ENCODE peak calls at places on chromosomes 1 and 21, in seven cellular contexts. A, Y, N, L, W, E and Z are unnamed samples.
A peak's percentile ranks its signal among the peaks of the same experiment; 100 is the strongest.

GRCh38 chr1:16392740-16393139 is 25.7 kb downstream of the SZRD1 start:
- DNase-seq in A (no peak), Y (no peak), N (no peak), L (no peak), W (no peak), E (no peak), Z (peak; percentile 38)

GRCh38 chr1:213070399-213070798 is 19.4 kb downstream of the RPS6KC1 start:
- DNase-seq in A (no peak), Y (no peak), N (no peak), L (peak; percentile 85), W (no peak), E (no peak), Z (peak; percentile 86)

GRCh38 chr1:99943238-99943794 is 26.5 kb upstream of the SLC35A3 start:
- DNase-seq in A (no peak), Y (peak; percentile 70), N (no peak), L (peak; percentile 28), W (no peak), E (no peak), Z (peak; percentile 38)

GRCh38 chr1:201759194-201759814 is 69.7 kb upstream of the IPO9 start:
- DNase-seq in A (no peak), Y (no peak), N (no peak), L (peak; percentile 71), W (peak; percentile 61), E (no peak), Z (peak; percentile 59)

GRCh38 chr1:175757381-175758015 is 14.1 kb upstream of the TNR start:
- DNase-seq in A (peak; percentile 85), Y (peak; percentile 69), N (peak; percentile 43), L (peak; percentile 24), W (peak; percentile 67), E (peak; percentile 81), Z (no peak)

GRCh38 chr1:88867743-88868521 is 23.4 kb downstream of the GTF2B start:
- DNase-seq in A (no peak), Y (no peak), N (no peak), L (peak; percentile 79), W (peak; percentile 41), E (no peak), Z (peak; percentile 97)

GRCh38 chr1:156795374-156795733 is 21.3 kb downstream of the SH2D2A start:
- DNase-seq in A (no peak), Y (no peak), N (no peak), L (no peak), W (no peak), E (no peak), Z (no peak)

GRCh38 chr1:22517936-22518335 is 45.4 kb upstream of the EPHA8 start:
- DNase-seq in A (no peak), Y (no peak), N (no peak), L (no peak), W (no peak), E (no peak), Z (peak; percentile 34)

GRCh38 chr21:15617968-15618367 is 111.8 kb upstream of the USP25 start:
- DNase-seq in A (no peak), Y (peak; percentile 25), N (peak; percentile 41), L (peak; percentile 54), W (no peak), E (no peak), Z (peak; percentile 21)

GRCh38 chr1:26195805-26196204 is 5.4 kb downstream of the CATSPER4 start:
- DNase-seq in A (no peak), Y (no peak), N (no peak), L (no peak), W (no peak), E (no peak), Z (no peak)

GRCh38 chr1:61220531-61220930 is 138.2 kb downstream of the NFIA start:
- DNase-seq in A (no peak), Y (no peak), N (no peak), L (no peak), W (no peak), E (no peak), Z (no peak)

GRCh38 chr1:115198938-115199337 is 109.6 kb upstream of the TSPAN2 start:
- DNase-seq in A (no peak), Y (no peak), N (no peak), L (no peak), W (no peak), E (no peak), Z (peak; percentile 63)

GRCh38 chr1:57831624-57832023 is 407.8 kb upstream of the DAB1 start:
- DNase-seq in A (no peak), Y (no peak), N (no peak), L (no peak), W (peak; percentile 63), E (no peak), Z (no peak)

GRCh38 chr1:35894183-35894582 is 11.2 kb downstream of the AGO1 start:
- DNase-seq in A (no peak), Y (peak; percentile 63), N (no peak), L (peak; percentile 41), W (peak; percentile 51), E (no peak), Z (peak; percentile 52)

GRCh38 chr1:163450986-163451385 is 129.2 kb downstream of the NUF2 start:
- DNase-seq in A (no peak), Y (no peak), N (no peak), L (no peak), W (no peak), E (no peak), Z (no peak)

GRCh38 chr1:236622407-236622806 is 18.1 kb upstream of the HEATR1 start:
- DNase-seq in A (no peak), Y (no peak), N (no peak), L (no peak), W (no peak), E (no peak), Z (no peak)

GRCh38 chr1:236623371-236624166 is 19.3 kb upstream of the HEATR1 start:
- DNase-seq in A (no peak), Y (no peak), N (no peak), L (peak; percentile 6), W (no peak), E (no peak), Z (no peak)

DNA sequence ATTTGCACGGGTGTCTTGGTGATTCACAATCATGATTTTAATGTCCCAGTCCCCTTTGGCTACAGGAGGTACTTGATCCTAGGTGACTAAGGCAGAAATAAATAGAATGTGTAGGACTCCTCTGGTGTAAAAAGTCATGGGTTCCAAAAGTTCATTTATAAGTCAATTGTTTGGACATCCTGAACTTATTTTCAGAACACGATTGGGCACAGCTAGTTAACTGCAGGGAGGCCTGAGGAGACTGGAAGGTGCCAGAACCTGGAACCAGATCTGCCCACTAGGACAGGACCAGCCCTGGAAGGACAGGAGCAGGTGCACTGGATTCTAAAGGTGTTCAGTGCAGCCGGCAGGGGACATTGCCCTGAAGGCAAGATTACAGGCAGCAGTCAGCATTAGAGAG is 23.4 kb upstream of the HEATR1 start:
- DNase-seq in A (no peak), Y (no peak), N (no peak), L (no peak), W (no peak), E (no peak), Z (no peak)
- H2BK120ac ChIP-seq in A (no peak overlapping the region), Y (no peak overlapping the region), N (no peak overlapping the region), L (no peak overlapping the region), W (no peak overlapping the region), E (no peak overlapping the region), Z (no peak overlapping the region)

GRCh38 chr1:179187708-179188471 is 41.6 kb downstream of the ABL2 start:
- DNase-seq in A (no peak), Y (no peak), N (no peak), L (no peak), W (no peak), E (no peak), Z (peak; percentile 22)

GRCh38 chr1:179190861-179191260 is 38.6 kb downstream of the ABL2 start:
- DNase-seq in A (no peak), Y (peak; percentile 59), N (no peak), L (peak; percentile 19), W (peak; percentile 25), E (no peak), Z (no peak)

GRCh38 chr1:179184403-179184802 is 45.1 kb downstream of the ABL2 start:
- DNase-seq in A (no peak), Y (no peak), N (no peak), L (no peak), W (no peak), E (no peak), Z (no peak)

GRCh38 chr1:179183857-179184256 is 45.6 kb downstream of the ABL2 start:
- DNase-seq in A (no peak), Y (no peak), N (no peak), L (no peak), W (no peak), E (no peak), Z (no peak)

DNA sequence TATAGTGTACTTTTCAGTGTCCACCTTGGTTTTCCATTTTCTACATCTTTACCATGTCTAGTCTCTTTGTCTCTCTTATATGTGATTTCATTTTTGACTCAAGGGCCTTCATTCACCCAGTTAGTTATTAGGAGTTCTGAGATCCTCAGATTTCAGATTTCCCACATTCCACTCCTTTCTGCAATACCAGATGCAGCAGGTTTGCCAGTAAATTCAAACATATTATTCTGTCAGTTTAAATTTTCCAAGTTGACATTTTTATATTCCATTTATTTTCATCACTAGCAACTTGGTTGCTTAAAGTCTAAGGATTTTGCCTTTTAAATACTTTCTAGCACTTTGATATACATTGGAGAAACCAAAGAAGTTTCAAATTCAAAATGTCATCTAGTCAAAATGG is 42.4 kb downstream of the ABL2 start:
- DNase-seq in A (no peak), Y (no peak), N (no peak), L (no peak), W (no peak), E (no peak), Z (no peak)
- H2BK120ac ChIP-seq in A (no peak overlapping the region), Y (no peak overlapping the region), N (no peak overlapping the region), L (no peak overlapping the region), W (no peak overlapping the region), E (no peak overlapping the region), Z (no peak overlapping the region)

GRCh38 chr21:17343055-17343454 is 169.8 kb upstream of the CXADR start:
- DNase-seq in A (no peak), Y (peak; percentile 46), N (peak; percentile 58), L (peak; percentile 11), W (peak; percentile 40), E (no peak), Z (peak; percentile 13)
- H2BK120ac ChIP-seq in A (no peak overlapping the region), Y (no peak overlapping the region), N (no peak overlapping the region), L (no peak overlapping the region), W (no peak overlapping the region), E (no peak overlapping the region), Z (no peak overlapping the region)

GRCh38 chr1:217891966-217892365 is 260.8 kb downstream of the SPATA17 start:
- DNase-seq in A (no peak), Y (no peak), N (no peak), L (no peak), W (no peak), E (no peak), Z (no peak)

GRCh38 chr1:217889401-217889800 is 258.3 kb downstream of the SPATA17 start:
- DNase-seq in A (peak; percentile 84), Y (peak; percentile 82), N (peak; percentile 26), L (peak; percentile 4), W (peak; percentile 47), E (peak; percentile 86), Z (peak; percentile 2)

GRCh38 chr1:217895817-217896216 is 264.7 kb downstream of the SPATA17 start:
- DNase-seq in A (no peak), Y (no peak), N (no peak), L (no peak), W (no peak), E (no peak), Z (no peak)

GRCh38 chr1:217896490-217896889 is 265.3 kb downstream of the SPATA17 start:
- DNase-seq in A (no peak), Y (no peak), N (no peak), L (peak; percentile 4), W (no peak), E (no peak), Z (no peak)

DNA sequence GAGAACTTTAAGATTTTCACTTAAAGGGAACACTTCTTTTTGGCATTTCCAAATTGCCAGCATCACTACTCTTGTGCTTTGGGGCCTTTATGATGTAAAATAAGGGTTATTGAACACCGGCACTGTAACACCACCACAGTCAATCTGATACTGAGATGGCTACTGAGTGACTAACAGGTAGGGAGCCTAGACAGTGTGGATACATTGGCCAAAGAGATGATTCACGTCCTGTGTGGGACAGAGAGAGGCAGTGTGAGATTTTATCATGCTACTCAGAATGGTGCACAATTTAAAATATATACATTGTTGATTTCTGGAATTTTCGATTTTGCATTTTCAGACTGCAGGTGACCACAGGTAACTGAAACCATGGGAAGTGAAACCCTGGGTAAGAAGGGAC is 261.6 kb downstream of the SPATA17 start:
- DNase-seq in A (no peak), Y (no peak), N (no peak), L (no peak), W (no peak), E (no peak), Z (no peak)
- H2BK120ac ChIP-seq in A (no peak overlapping the region), Y (no peak overlapping the region), N (no peak overlapping the region), L (no peak overlapping the region), W (no peak overlapping the region), E (no peak overlapping the region), Z (no peak overlapping the region)